ENCODE peak calls at places on chromosomes 4 and X, in four cellular contexts. One of them, this sample, is unnamed.

GRCh38 chr4:46931981-46932380 is 22.9 kb upstream of the COX7B2 start:
- DNase-seq in RWPE1: no peak
- DNase-seq in suprapubic skin: no peak
- DNase-seq in B cell: no peak
- DNase-seq in this sample: peak; percentile 46

GRCh38 chrX:124860736-124861135 is 458.9 kb upstream of the TEX13C start:
- DNase-seq in RWPE1: no peak
- DNase-seq in suprapubic skin: no peak
- DNase-seq in B cell: no peak
- DNase-seq in this sample: no peak

GRCh38 chrX:119885554-119886428 is 9.9 kb upstream of the AKAP14 start:
- DNase-seq in RWPE1: no peak
- DNase-seq in suprapubic skin: no peak
- DNase-seq in B cell: no peak
- DNase-seq in this sample: no peak

GRCh38 chrX:38817004-38817703 is 15.9 kb downstream of the MID1IP1 start:
- DNase-seq in suprapubic skin: no peak
- DNase-seq in B cell: no peak
- DNase-seq in RWPE1: no peak
- DNase-seq in this sample: peak; percentile 3

GRCh38 chr4:158461336-158461735 is 60.3 kb upstream of the RXFP1 start:
- DNase-seq in B cell: no peak
- DNase-seq in RWPE1: peak; percentile 17
- DNase-seq in suprapubic skin: no peak
- DNase-seq in this sample: no peak

GRCh38 chr4:133151681-133152329 is 2.7 kb downstream of the PCDH10 start:
- DNase-seq in B cell: no peak
- DNase-seq in RWPE1: no peak
- DNase-seq in suprapubic skin: peak; percentile 72
- DNase-seq in this sample: peak; percentile 70

GRCh38 chr4:40256329-40256728 is 59.5 kb downstream of the RHOH start:
- DNase-seq in suprapubic skin: no peak
- DNase-seq in RWPE1: peak; percentile 62
- DNase-seq in B cell: no peak
- DNase-seq in this sample: no peak

GRCh38 chrX:49165901-49166881 is 3.6 kb downstream of the MAGIX start:
- DNase-seq in RWPE1: peak; percentile 80
- DNase-seq in B cell: peak; percentile 84
- DNase-seq in suprapubic skin: no peak
- DNase-seq in this sample: peak; percentile 68

GRCh38 chrX:141733371-141733770 is 34.8 kb upstream of the SPANXD start:
- DNase-seq in suprapubic skin: no peak
- DNase-seq in B cell: no peak
- DNase-seq in RWPE1: no peak
- DNase-seq in this sample: no peak

GRCh38 chr4:20251796-20252655 is at the start of gene SLIT2:
- DNase-seq in RWPE1: peak; percentile 79
- DNase-seq in B cell: no peak
- DNase-seq in suprapubic skin: peak; percentile 94
- DNase-seq in this sample: peak; percentile 95

GRCh38 chr4:187667095-187667494 is 328.5 kb upstream of the ZFP42 start:
- DNase-seq in suprapubic skin: no peak
- DNase-seq in B cell: no peak
- DNase-seq in RWPE1: no peak
- DNase-seq in this sample: no peak

GRCh38 chr4:187668683-187669082 is 326.9 kb upstream of the ZFP42 start:
- DNase-seq in RWPE1: peak; percentile 53
- DNase-seq in B cell: no peak
- DNase-seq in suprapubic skin: no peak
- DNase-seq in this sample: no peak

GRCh38 chr4:187664011-187664410 is 331.6 kb upstream of the ZFP42 start:
- DNase-seq in suprapubic skin: no peak
- DNase-seq in B cell: no peak
- DNase-seq in RWPE1: no peak
- DNase-seq in this sample: no peak

GRCh38 chr4:187666634-187667033 is 328.9 kb upstream of the ZFP42 start:
- DNase-seq in RWPE1: no peak
- DNase-seq in B cell: no peak
- DNase-seq in suprapubic skin: no peak
- DNase-seq in this sample: no peak

GRCh38 chr4:187663076-187663475 is 332.5 kb upstream of the ZFP42 start:
- DNase-seq in suprapubic skin: no peak
- DNase-seq in RWPE1: no peak
- DNase-seq in B cell: no peak
- DNase-seq in this sample: no peak
- TF ChIP-seq CTCF in suprapubic skin: no peak
- TF ChIP-seq CTCF in RWPE1: no peak
- TF ChIP-seq CTCF in B cell: no peak
- TF ChIP-seq CTCF in this sample: no peak

GRCh38 chr4:165351359-165352130 is 24.1 kb downstream of the MSMO1 start:
- DNase-seq in RWPE1: no peak
- DNase-seq in B cell: no peak
- DNase-seq in suprapubic skin: no peak
- DNase-seq in this sample: no peak
- TF ChIP-seq CTCF in RWPE1: no peak
- TF ChIP-seq CTCF in B cell: no peak
- TF ChIP-seq CTCF in suprapubic skin: no peak
- TF ChIP-seq CTCF in this sample: no peak

GRCh38 chr4:92506933-92507332 is 203.2 kb downstream of the GRID2 start:
- DNase-seq in B cell: no peak
- DNase-seq in suprapubic skin: no peak
- DNase-seq in RWPE1: no peak
- DNase-seq in this sample: no peak

GRCh38 chr4:92497141-92497540 is 193.4 kb downstream of the GRID2 start:
- DNase-seq in B cell: no peak
- DNase-seq in suprapubic skin: no peak
- DNase-seq in RWPE1: no peak
- DNase-seq in this sample: no peak

DNA sequence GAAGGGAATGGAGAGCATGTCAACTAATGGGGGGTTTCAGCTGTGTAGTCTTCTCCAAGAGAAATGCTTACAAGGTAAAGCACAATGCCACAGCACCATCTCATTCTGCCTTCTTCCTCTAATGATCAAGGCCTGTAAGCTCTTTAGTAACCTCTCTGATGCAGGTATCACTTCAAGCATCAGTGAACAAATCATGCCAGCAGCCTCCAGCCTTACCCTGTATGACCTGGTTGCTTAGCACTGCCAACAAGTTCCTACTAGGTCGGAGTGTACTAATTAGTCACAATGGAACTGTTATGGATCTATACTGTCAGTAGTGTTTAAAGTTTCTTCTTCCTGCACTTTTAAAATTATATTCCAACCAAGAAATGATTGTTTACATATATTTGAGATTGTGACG is 197.7 kb downstream of the GRID2 start:
- DNase-seq in B cell: no peak
- DNase-seq in suprapubic skin: no peak
- DNase-seq in RWPE1: no peak
- DNase-seq in this sample: no peak
- TF ChIP-seq CTCF in B cell: no peak
- TF ChIP-seq CTCF in suprapubic skin: no peak
- TF ChIP-seq CTCF in RWPE1: no peak
- TF ChIP-seq CTCF in this sample: no peak

GRCh38 chrX:74421181-74422028 is at the start of gene SLC16A2:
- DNase-seq in B cell: no peak
- DNase-seq in suprapubic skin: peak; percentile 81
- DNase-seq in RWPE1: peak; percentile 62
- DNase-seq in this sample: peak; percentile 76

GRCh38 chrX:74422029-74422352 is 698 bp downstream of the SLC16A2 start:
- DNase-seq in RWPE1: no peak
- DNase-seq in suprapubic skin: no peak
- DNase-seq in B cell: no peak
- DNase-seq in this sample: peak; percentile 15

GRCh38 chrX:74422576-74423288 is 1.4 kb downstream of the SLC16A2 start:
- DNase-seq in suprapubic skin: peak; percentile 80
- DNase-seq in B cell: no peak
- DNase-seq in RWPE1: peak; percentile 38
- DNase-seq in this sample: peak; percentile 67

GRCh38 chrX:74426071-74426470 is 4.8 kb downstream of the SLC16A2 start:
- DNase-seq in RWPE1: no peak
- DNase-seq in B cell: no peak
- DNase-seq in suprapubic skin: no peak
- DNase-seq in this sample: no peak

GRCh38 chrX:74423289-74423985 is 2.1 kb downstream of the SLC16A2 start:
- DNase-seq in B cell: no peak
- DNase-seq in suprapubic skin: no peak
- DNase-seq in RWPE1: no peak
- DNase-seq in this sample: peak; percentile 15
- TF ChIP-seq CTCF in B cell: no peak
- TF ChIP-seq CTCF in suprapubic skin: no peak
- TF ChIP-seq CTCF in RWPE1: no peak
- TF ChIP-seq CTCF in this sample: no peak

GRCh38 chr4:24032371-24032989 is 142.6 kb upstream of the PPARGC1A start:
- DNase-seq in B cell: no peak
- DNase-seq in suprapubic skin: no peak
- DNase-seq in RWPE1: no peak
- DNase-seq in this sample: no peak
- TF ChIP-seq CTCF in B cell: no peak
- TF ChIP-seq CTCF in suprapubic skin: peak; percentile 4
- TF ChIP-seq CTCF in RWPE1: no peak
- TF ChIP-seq CTCF in this sample: peak; percentile 11

This sample was measured in nephron progenitor cell.